ENCODE peak calls at places on chromosomes 4 and X, in four cellular contexts. X, G, P and Q are unnamed samples. For H3K4me1 and H3K9me3, the result is how much of the 10 kb centered on the place peaks cover.

GRCh38 chr4:65538571-65538970 is 131.7 kb downstream of the EPHA5 start:
- DNase-seq in X (no peak), G (no peak), P (no peak), Q (no peak)

GRCh38 chrX:151370906-151371305 is 26.1 kb upstream of the VMA21 start:
- DNase-seq in X (peak), G (peak), P (no peak), Q (no peak)

GRCh38 chrX:110847334-110847733 is 51.7 kb upstream of the CHRDL1 start:
- DNase-seq in X (no peak), G (peak), P (no peak), Q (no peak)

GRCh38 chr4:103008875-103009729 is 10.4 kb downstream of the SLC9B1 start:
- DNase-seq in X (no peak), G (peak), P (no peak), Q (no peak)

GRCh38 chrX:56564921-56565861 is 1.8 kb downstream of the UBQLN2 start:
- DNase-seq in X (no peak), G (peak), P (no peak), Q (no peak)

GRCh38 chrX:48958635-48959094 is 1.3 kb upstream of the OTUD5 start:
- DNase-seq in X (peak), G (no peak), P (peak), Q (no peak)

GRCh38 chr4:184616633-184617471 is 32.4 kb downstream of the CASP3 start:
- DNase-seq in X (peak), G (no peak), P (no peak), Q (no peak)

GRCh38 chrX:150680974-150681373 is 12.2 kb upstream of the MTMR1 start:
- DNase-seq in X (no peak), G (no peak), P (no peak), Q (no peak)

GRCh38 chr4:120801171-120801758 is 121.3 kb downstream of the PRDM5 start:
- DNase-seq in X (no peak), G (no peak), P (no peak), Q (no peak)

GRCh38 chrX:113522814-113523213 is 682.2 kb upstream of the AMOT start:
- DNase-seq in X (no peak), G (no peak), P (no peak), Q (no peak)

GRCh38 chrX:56130013-56130412 is 102.1 kb upstream of the KLF8 start:
- DNase-seq in X (no peak), G (no peak), P (no peak), Q (no peak)

GRCh38 chr4:152903658-152904057 is 32.5 kb upstream of the FHDC1 start:
- DNase-seq in X (no peak), G (no peak), P (no peak), Q (no peak)

GRCh38 chr4:2995546-2996265 is 32.3 kb downstream of the GRK4 start:
- DNase-seq in X (no peak), G (no peak), P (no peak), Q (no peak)

GRCh38 chr4:681736-682451 is 7.1 kb downstream of the SLC49A3 start:
- DNase-seq in X (peak), G (peak), P (no peak), Q (no peak)

GRCh38 chrX:38154340-38154739 is 66.3 kb downstream of the SRPX start:
- DNase-seq in X (no peak), G (no peak), P (no peak), Q (no peak)

GRCh38 chrX:15358533-15358932 is 23.2 kb upstream of the PIGA start:
- DNase-seq in X (no peak), G (no peak), P (no peak), Q (no peak)

GRCh38 chr4:96356591-96357360 is 516.9 kb downstream of the PDHA2 start:
- DNase-seq in X (no peak), G (no peak), P (no peak), Q (no peak)

GRCh38 chr4:126028871-126029270 is 714.1 kb downstream of the FAT4 start:
- DNase-seq in X (no peak), G (no peak), P (no peak), Q (no peak)

GRCh38 chrX:149652232-149652981 is 20.8 kb upstream of the TMEM185A start:
- DNase-seq in X (no peak), G (no peak), P (no peak), Q (no peak)

GRCh38 chr4:77021614-77022089 is 54.1 kb downstream of the CCNI start:
- DNase-seq in X (no peak), G (no peak), P (no peak), Q (no peak)

GRCh38 chrX:8890794-8891193 is 89.6 kb upstream of the FAM9A start:
- DNase-seq in X (no peak), G (no peak), P (no peak), Q (no peak)

GRCh38 chr4:1851575-1852415 is 4.2 kb downstream of the LETM1 start:
- DNase-seq in X (no peak), G (no peak), P (no peak), Q (no peak)

GRCh38 chr4:2253160-2254084 is 8.5 kb downstream of the MXD4 start:
- DNase-seq in X (no peak), G (no peak), P (peak), Q (no peak)

GRCh38 chr4:100907465-100908454 is 389.9 kb upstream of the EMCN start:
- DNase-seq in X (no peak), G (no peak), P (no peak), Q (no peak)

GRCh38 chr4:156970501-156971167 is 965 bp downstream of the PDGFC start:
- DNase-seq in X (peak), G (no peak), P (peak), Q (no peak)

GRCh38 chrX:17415242-17415815 is 40.3 kb downstream of the NHS start:
- DNase-seq in X (no peak), G (no peak), P (no peak), Q (no peak)

GRCh38 chr4:128958194-128958593 is 135.1 kb downstream of the SCLT1 start:
- DNase-seq in X (no peak), G (no peak), P (no peak), Q (no peak)

GRCh38 chr4:90002406-90003040 is 107.9 kb downstream of the MMRN1 start:
- DNase-seq in X (no peak), G (no peak), P (no peak), Q (no peak)

GRCh38 chrX:38312436-38312835 is 14.9 kb downstream of the RPGR start:
- DNase-seq in X (no peak), G (no peak), P (no peak), Q (no peak)

GRCh38 chrX:150731795-150732194 is 38.6 kb downstream of the MTMR1 start:
- DNase-seq in X (no peak), G (no peak), P (no peak), Q (no peak)

GRCh38 chr4:165079476-165079875 is 25.8 kb downstream of the TRIM75 start:
- DNase-seq in X (no peak), G (no peak), P (no peak), Q (no peak)

GRCh38 chr4:56308384-56308783 is 78.9 kb downstream of the AASDH start:
- DNase-seq in X (no peak), G (no peak), P (no peak), Q (no peak)

GRCh38 chr4:151302432-151302831 is 23.0 kb downstream of the SH3D19 start:
- DNase-seq in X (no peak), G (no peak), P (no peak), Q (no peak)

GRCh38 chr4:151304226-151304625 is 21.2 kb downstream of the SH3D19 start:
- DNase-seq in X (no peak), G (no peak), P (no peak), Q (no peak)

GRCh38 chr4:151310124-151310728 is 15.2 kb downstream of the SH3D19 start:
- DNase-seq in X (no peak), G (no peak), P (no peak), Q (no peak)

DNA sequence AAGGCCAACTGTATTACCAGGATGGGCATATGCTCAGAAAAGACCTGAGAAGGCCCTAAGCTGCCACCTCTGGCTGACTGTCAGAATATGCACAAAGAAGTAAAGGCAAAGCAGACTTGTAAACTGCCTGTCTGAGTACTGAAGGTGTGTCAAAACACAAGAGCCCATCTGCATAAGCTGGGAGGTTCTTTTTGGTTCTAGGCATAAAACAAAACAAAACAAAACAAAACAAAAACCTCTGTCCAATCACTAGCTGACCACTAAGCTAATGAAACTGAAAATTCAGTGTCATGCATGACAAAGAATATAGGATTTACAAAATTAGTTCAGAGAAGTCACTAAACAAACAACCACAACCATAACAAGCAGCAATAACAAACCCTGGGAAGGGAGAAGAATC is 20.6 kb downstream of the SH3D19 start:
- DNase-seq in X (no peak), G (no peak), P (no peak), Q (no peak)
- H3K27ac ChIP-seq in X (no peak), G (no peak), P (no peak), Q (no peak)

GRCh38 chr4:80007745-80008149 is 65.3 kb downstream of the ANTXR2 start:
- DNase-seq in X (no peak), G (no peak), P (no peak), Q (no peak)

GRCh38 chr4:80008351-80008750 is 64.7 kb downstream of the ANTXR2 start:
- DNase-seq in X (no peak), G (no peak), P (no peak), Q (no peak)

GRCh38 chr4:80006935-80007744 is 65.9 kb downstream of the ANTXR2 start:
- DNase-seq in X (no peak), G (peak), P (peak), Q (no peak)

GRCh38 chr4:80010316-80010715 is 62.7 kb downstream of the ANTXR2 start:
- DNase-seq in X (no peak), G (no peak), P (no peak), Q (no peak)

DNA sequence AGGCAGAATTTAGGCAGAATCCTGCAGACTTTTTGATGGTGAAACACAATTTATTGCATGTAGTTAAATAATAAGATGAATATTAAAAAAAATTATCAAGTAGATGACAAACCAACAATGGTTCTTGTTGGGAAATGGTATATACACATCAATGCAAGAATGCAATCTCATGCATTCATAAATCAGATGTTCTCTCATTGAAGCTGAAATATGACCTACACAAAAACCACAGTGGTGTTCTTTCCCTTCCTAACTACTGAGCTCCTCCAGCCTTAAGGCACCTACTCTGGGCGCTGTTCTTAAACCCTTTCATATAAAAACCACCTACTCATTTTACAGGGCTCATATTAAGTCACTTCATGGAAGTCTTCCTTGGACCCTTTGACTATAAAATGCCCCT is 64.1 kb downstream of the ANTXR2 start:
- DNase-seq in X (no peak), G (no peak), P (no peak), Q (no peak)
- H3K4me1 ChIP-seq in X (under half), G (half or more), P (under half), Q (under half)

DNA sequence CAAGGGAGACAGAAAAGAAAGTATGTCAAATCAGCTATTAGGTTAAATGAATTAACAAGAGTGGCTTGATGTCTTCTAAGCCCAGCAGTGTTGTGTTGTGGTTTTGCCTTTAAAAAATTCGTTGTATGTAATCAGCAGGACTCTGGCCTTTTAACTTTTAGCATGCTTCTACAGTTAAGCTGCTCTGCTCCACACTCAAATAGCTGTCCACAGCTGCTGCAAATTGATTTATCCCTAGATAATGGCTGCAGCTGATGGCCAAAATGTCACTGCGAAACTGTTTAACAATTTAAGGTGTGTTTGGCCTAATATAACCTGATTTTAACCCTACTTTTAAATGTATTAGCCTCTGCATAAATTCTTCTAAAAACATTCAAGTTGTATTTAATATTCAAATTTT is 85.8 kb downstream of the CXXC4 start:
- DNase-seq in X (no peak), G (no peak), P (no peak), Q (no peak)
- H3K9me3 ChIP-seq in X (under half), G (under half), P (under half), Q (under half)

GRCh38 chrX:130830599-130831346 is 72.2 kb downstream of the ENOX2 start:
- DNase-seq in X (no peak), G (no peak), P (no peak), Q (no peak)

GRCh38 chrX:130834149-130834548 is 68.9 kb downstream of the ENOX2 start:
- DNase-seq in X (no peak), G (no peak), P (no peak), Q (no peak)

GRCh38 chrX:130836447-130836846 is 66.6 kb downstream of the ENOX2 start:
- DNase-seq in X (no peak), G (no peak), P (no peak), Q (no peak)

GRCh38 chrX:130831347-130831722 is 71.7 kb downstream of the ENOX2 start:
- DNase-seq in X (no peak), G (no peak), P (no peak), Q (no peak)

DNA sequence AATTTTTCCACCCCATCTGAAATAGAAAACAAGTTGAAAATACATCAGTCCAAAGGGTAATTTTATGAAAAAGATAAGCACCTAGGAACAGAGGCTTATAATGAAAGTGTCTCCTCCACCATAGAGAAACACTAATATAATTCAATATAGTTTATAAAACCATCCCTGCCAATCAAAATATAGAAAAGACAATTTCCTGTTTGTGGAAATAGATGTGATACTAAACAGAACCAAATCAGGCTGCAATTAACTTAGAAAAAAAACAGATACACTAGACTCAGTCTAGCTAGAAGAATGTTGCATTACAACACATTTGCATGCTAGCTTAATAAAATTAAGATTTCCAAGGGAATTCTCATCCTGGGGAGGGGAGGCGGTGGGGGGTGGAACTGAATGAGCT is 68.2 kb downstream of the ENOX2 start:
- DNase-seq in X (no peak), G (no peak), P (no peak), Q (no peak)
- H3K27ac ChIP-seq in X (no peak), G (no peak), P (no peak), Q (no peak)

GRCh38 chr4:5055411-5055810 is 4.1 kb downstream of the STK32B start:
- DNase-seq in X (no peak), G (no peak), P (no peak), Q (no peak)

GRCh38 chr4:5051692-5052423 is 578 bp downstream of the STK32B start:
- DNase-seq in X (peak), G (no peak), P (no peak), Q (no peak)

GRCh38 chr4:5052726-5053425 is 1.6 kb downstream of the STK32B start:
- DNase-seq in X (no peak), G (no peak), P (no peak), Q (no peak)

GRCh38 chr4:5052424-5052702 is 1.1 kb downstream of the STK32B start:
- DNase-seq in X (no peak), G (no peak), P (no peak), Q (no peak)

DNA sequence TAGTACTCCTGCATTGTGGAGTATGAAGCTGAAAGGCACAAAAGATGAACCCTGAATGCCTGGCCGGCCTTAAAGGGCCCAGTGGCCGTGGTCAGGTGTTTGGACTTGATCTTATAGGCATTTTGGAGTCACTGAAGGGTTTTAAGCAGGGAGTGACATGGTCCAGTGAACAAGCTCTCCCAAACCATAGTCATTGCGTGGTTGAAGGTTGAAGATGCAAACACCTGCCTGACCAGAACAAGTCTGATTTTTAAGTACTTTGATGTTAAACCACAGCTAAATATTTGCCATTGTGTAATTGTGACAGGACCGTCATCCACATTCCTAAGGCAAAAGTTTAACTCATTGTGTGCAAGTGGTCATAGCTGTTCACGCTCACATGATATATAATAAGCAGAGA is 3.3 kb downstream of the STK32B start:
- DNase-seq in X (no peak), G (no peak), P (no peak), Q (no peak)
- H3K4me1 ChIP-seq in X (under half), G (under half), P (under half), Q (under half)

GRCh38 chrX:143461616-143462015 is 55.7 kb downstream of the SPANXN3 start:
- DNase-seq in X (no peak), G (no peak), P (no peak), Q (no peak)

GRCh38 chrX:143462696-143463095 is 54.6 kb downstream of the SPANXN3 start:
- DNase-seq in X (no peak), G (no peak), P (no peak), Q (no peak)

GRCh38 chrX:143466130-143466529 is 51.1 kb downstream of the SPANXN3 start:
- DNase-seq in X (no peak), G (no peak), P (no peak), Q (no peak)
- H3K9me3 ChIP-seq in X (under half), G (under half), P (under half), Q (under half)